ENCODE peak calls at places on chromosome 18, in six cellular contexts. G, F, J, T, U and Q are unnamed samples.

GRCh38 chr18:4605222-4605621 is 150.1 kb upstream of the DLGAP1 start:
- DNase-seq in G (no peak), F (no peak), J (no peak), T (no peak), U (no peak), Q (no peak)

GRCh38 chr18:60182223-60182622 is 190.4 kb downstream of the MC4R start:
- DNase-seq in G (no peak), F (no peak), J (no peak), T (no peak), U (no peak), Q (no peak)

GRCh38 chr18:9916067-9916684 is 2.4 kb downstream of the VAPA start:
- DNase-seq in G (no peak), F (no peak), J (no peak), T (peak), U (no peak), Q (peak)

GRCh38 chr18:78722391-78722790 is 257.2 kb upstream of the SALL3 start:
- DNase-seq in G (no peak), F (peak), J (no peak), T (no peak), U (no peak), Q (no peak)

GRCh38 chr18:61589724-61590065 is 256.5 kb downstream of the CDH20 start:
- DNase-seq in G (no peak), F (no peak), J (no peak), T (peak), U (no peak), Q (peak)

GRCh38 chr18:49839012-49839411 is 25.7 kb upstream of the ACAA2 start:
- DNase-seq in G (no peak), F (no peak), J (no peak), T (peak), U (no peak), Q (peak)

GRCh38 chr18:3867252-3867651 is 417.3 kb downstream of the TGIF1 start:
- DNase-seq in G (no peak), F (no peak), J (no peak), T (no peak), U (no peak), Q (no peak)

GRCh38 chr18:49723648-49724180 is 89.6 kb downstream of the ACAA2 start:
- DNase-seq in G (peak), F (no peak), J (no peak), T (peak), U (no peak), Q (peak)

GRCh38 chr18:8006979-8007378 is 439.9 kb downstream of the PTPRM start:
- DNase-seq in G (no peak), F (no peak), J (no peak), T (no peak), U (no peak), Q (no peak)

GRCh38 chr18:44870631-44871502 is 190.2 kb downstream of the SETBP1 start:
- DNase-seq in G (no peak), F (no peak), J (no peak), T (no peak), U (no peak), Q (no peak)

GRCh38 chr18:56919190-56919589 is 227.7 kb upstream of the BOD1L2 start:
- DNase-seq in G (no peak), F (no peak), J (no peak), T (peak), U (no peak), Q (no peak)

GRCh38 chr18:3611313-3612038 is 161.5 kb downstream of the TGIF1 start:
- DNase-seq in G (no peak), F (no peak), J (no peak), T (no peak), U (no peak), Q (no peak)

GRCh38 chr18:12336887-12337286 is 28.8 kb downstream of the TUBB6 start:
- DNase-seq in G (peak), F (no peak), J (no peak), T (peak), U (no peak), Q (peak)

GRCh38 chr18:6333981-6334380 is 80.7 kb downstream of the L3MBTL4 start:
- DNase-seq in G (no peak), F (no peak), J (no peak), T (no peak), U (no peak), Q (no peak)

GRCh38 chr18:72941001-72941400 is 73.2 kb upstream of the NETO1 start:
- DNase-seq in G (no peak), F (no peak), J (no peak), T (peak), U (no peak), Q (no peak)

GRCh38 chr18:62999392-62999791 is 284.1 kb downstream of the PHLPP1 start:
- DNase-seq in G (peak), F (peak), J (no peak), T (peak), U (no peak), Q (peak)

GRCh38 chr18:30280861-30281470 is 761.6 kb downstream of the DSC3 start:
- DNase-seq in G (peak), F (no peak), J (peak), T (peak), U (no peak), Q (peak)

GRCh38 chr18:69758458-69758857 is 189.2 kb downstream of the CD226 start:
- DNase-seq in G (no peak), F (no peak), J (no peak), T (peak), U (no peak), Q (no peak)

GRCh38 chr18:63197246-63197791 is 122.2 kb downstream of the BCL2 start:
- DNase-seq in G (no peak), F (no peak), J (no peak), T (no peak), U (no peak), Q (no peak)

GRCh38 chr18:70417847-70418246 is 129.0 kb downstream of the SOCS6 start:
- DNase-seq in G (no peak), F (no peak), J (no peak), T (no peak), U (no peak), Q (no peak)

GRCh38 chr18:39732918-39733317 is 2167.3 kb upstream of the CELF4 start:
- DNase-seq in G (no peak), F (no peak), J (no peak), T (no peak), U (no peak), Q (no peak)

GRCh38 chr18:56576826-56577573 is 61.4 kb downstream of the TXNL1 start:
- DNase-seq in G (no peak), F (no peak), J (no peak), T (no peak), U (no peak), Q (no peak)

GRCh38 chr18:984004-984403 is 79.3 kb downstream of the ADCYAP1 start:
- DNase-seq in G (no peak), F (no peak), J (no peak), T (no peak), U (no peak), Q (no peak)

GRCh38 chr18:12593861-12594260 is 64.0 kb downstream of the SPIRE1 start:
- DNase-seq in G (no peak), F (no peak), J (no peak), T (peak), U (no peak), Q (peak)

GRCh38 chr18:37533647-37534565 is 31.7 kb downstream of the CELF4 start:
- DNase-seq in G (no peak), F (no peak), J (no peak), T (no peak), U (no peak), Q (peak)

GRCh38 chr18:73661457-73661856 is 486.2 kb downstream of the FBXO15 start:
- DNase-seq in G (no peak), F (no peak), J (no peak), T (no peak), U (no peak), Q (no peak)

GRCh38 chr18:3625717-3626091 is 175.7 kb downstream of the TGIF1 start:
- DNase-seq in G (no peak), F (no peak), J (no peak), T (peak), U (no peak), Q (no peak)

GRCh38 chr18:79740741-79741700 is 56.7 kb upstream of the KCNG2 start:
- DNase-seq in G (no peak), F (peak), J (no peak), T (no peak), U (no peak), Q (no peak)

GRCh38 chr18:46555213-46555612 is 101.8 kb downstream of the LOXHD1 start:
- DNase-seq in G (no peak), F (no peak), J (peak), T (no peak), U (no peak), Q (no peak)

GRCh38 chr18:46556590-46557206 is 100.3 kb downstream of the LOXHD1 start:
- DNase-seq in G (no peak), F (no peak), J (no peak), T (no peak), U (no peak), Q (no peak)

GRCh38 chr18:46559296-46559695 is 97.7 kb downstream of the LOXHD1 start:
- DNase-seq in G (no peak), F (no peak), J (no peak), T (no peak), U (no peak), Q (no peak)

GRCh38 chr18:46554406-46554805 is 102.6 kb downstream of the LOXHD1 start:
- DNase-seq in G (no peak), F (no peak), J (no peak), T (no peak), U (no peak), Q (no peak)

DNA sequence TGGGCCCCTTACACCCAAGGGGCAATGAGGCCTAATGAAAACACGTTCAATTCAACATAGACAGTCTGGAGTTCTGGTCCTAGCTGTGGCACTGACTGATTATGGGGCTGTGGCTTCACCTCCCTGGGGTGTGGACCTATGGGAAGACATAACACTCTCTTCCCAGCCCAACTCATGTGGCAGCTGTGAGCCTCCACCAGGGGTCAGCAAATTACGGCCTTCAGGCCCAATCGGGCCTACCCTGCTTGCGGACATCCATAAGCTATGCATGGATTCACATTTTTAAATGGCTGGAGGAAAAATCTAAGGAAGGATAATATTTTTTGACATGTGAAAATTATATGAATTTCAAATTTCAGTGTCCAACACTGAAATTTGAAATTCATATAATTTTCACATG is 101.3 kb downstream of the LOXHD1 start:
- DNase-seq in G (peak), F (no peak), J (peak), T (no peak), U (no peak), Q (no peak)
- TF ChIP-seq CTCF in G (no peak), F (no peak), J (peak), T (peak), U (no peak), Q (peak)

DNA sequence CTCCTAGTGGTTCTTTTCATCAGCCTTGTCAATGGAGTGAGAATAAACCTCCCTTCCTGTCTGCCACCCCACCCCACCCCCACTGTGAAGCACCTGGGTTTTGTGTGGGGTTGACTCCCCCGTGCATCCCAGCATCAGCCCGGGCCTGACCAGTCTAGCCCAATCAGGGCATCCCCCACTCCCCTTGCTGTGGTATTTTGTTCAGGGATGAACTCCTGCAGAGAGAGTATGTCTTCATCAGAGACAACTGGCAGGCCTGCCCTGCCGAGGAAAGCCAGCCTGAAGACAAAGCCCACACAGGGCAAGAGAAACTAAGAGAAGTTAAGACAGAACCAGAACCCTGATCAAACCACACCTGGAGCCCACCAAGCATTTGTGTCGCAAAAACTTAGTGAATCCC is 36.7 kb upstream of the RMP24 start:
- DNase-seq in G (no peak), F (no peak), J (no peak), T (no peak), U (no peak), Q (no peak)
- TF ChIP-seq CTCF in G (no peak), F (no peak), J (no peak), T (no peak), U (no peak), Q (no peak)

DNA sequence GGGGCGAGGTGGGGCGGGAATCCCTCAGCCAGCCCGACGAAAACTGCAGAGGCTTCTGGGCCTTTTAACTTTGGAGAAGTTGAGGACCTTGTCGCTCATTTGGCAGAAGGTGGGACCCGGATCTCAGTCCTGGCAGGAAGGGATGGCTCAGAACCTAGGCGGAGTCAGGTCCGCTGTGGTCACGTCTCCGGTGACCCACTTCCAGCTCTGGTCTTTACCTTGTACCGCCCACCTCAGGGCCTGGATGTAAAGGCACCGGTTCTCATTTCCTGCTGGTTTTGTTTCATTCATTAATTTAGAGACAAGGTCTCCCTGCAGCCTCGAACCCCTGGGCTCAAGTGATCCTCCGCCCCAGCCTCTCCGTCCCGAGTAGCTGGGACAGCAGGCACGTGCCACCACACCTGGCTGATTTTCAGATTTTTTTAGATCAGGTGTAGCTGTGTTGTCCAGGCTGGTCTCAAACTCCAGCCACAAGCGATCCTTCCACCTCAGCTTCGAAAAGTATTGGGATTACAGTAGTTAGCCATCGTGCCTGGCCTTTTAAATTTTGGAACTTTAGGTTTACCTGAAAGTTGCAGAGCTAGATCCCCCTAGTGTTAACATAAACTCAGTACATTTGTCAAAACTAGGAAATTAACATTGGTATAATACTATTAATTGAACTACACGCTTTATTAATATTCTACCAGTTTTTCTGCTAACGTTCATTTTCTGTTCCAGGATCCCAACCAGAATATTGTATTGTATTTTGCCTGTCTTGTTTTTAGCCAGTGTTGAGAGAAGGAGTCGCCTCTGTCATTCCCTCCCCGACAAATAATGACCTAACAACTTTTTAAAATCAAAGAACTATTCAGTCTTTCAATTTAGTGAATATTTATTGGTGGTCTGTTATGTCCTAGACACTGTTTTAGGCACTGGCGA is 867 bp downstream of the POLI start:
- DNase-seq in G (peak), F (peak), J (no peak), T (peak), U (no peak), Q (peak)
- TF ChIP-seq CTCF in G (no peak), F (peak), J (peak), T (peak), U (peak), Q (peak)

DNA sequence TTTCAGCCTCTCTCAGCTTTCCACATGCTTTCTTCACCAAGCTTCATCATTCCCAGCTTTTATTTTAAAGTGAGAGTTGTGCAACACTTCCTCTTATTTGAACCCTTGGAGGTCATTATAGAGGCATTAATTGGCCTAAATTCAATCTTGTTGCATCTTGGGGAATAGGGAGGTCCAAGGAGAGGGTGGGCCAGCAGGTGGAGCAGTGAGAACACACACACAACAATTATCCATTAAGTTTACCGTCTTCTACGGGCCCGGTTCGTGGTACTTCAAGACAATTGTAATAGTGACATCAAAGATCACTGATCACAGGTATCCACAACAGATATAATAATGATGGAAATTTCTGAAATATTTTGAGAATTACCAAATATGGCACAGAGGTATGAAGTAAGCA is 457.2 kb upstream of the SMIM21 start:
- DNase-seq in G (no peak), F (no peak), J (no peak), T (no peak), U (no peak), Q (no peak)
- TF ChIP-seq CTCF in G (no peak), F (no peak), J (no peak), T (no peak), U (no peak), Q (no peak)

DNA sequence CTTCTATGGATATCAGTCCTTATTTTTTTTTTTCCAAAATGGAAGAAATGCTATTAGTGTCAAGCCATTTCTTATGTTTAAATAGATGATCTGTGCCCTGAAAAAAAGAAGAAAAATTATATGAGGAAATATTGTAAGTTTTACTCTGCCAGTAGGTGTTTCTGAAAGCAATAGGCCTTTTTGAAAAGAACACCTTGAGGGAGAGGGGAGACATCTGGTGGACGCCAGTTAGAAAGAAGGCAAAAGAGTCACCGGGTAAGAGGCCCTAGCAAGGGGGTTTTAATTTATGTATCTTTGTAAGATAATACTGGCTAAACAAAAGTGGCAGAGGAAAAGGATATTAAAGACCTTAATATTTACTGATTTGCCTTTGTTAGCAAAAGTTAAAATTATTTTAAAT is 56.1 kb downstream of the DYNAP start:
- DNase-seq in G (peak), F (no peak), J (no peak), T (peak), U (no peak), Q (no peak)
- TF ChIP-seq CTCF in G (peak), F (no peak), J (peak), T (peak), U (no peak), Q (peak)

GRCh38 chr18:51656249-51656648 is 458.8 kb upstream of the MEX3C start:
- DNase-seq in G (no peak), F (no peak), J (no peak), T (no peak), U (no peak), Q (no peak)

GRCh38 chr18:51654441-51655326 is 457.2 kb upstream of the MEX3C start:
- DNase-seq in G (no peak), F (no peak), J (no peak), T (no peak), U (no peak), Q (no peak)

GRCh38 chr18:51658436-51658835 is 461.0 kb upstream of the MEX3C start:
- DNase-seq in G (no peak), F (no peak), J (no peak), T (no peak), U (no peak), Q (no peak)

GRCh38 chr18:51653507-51654213 is 456.2 kb upstream of the MEX3C start:
- DNase-seq in G (no peak), F (no peak), J (no peak), T (no peak), U (no peak), Q (no peak)

GRCh38 chr18:51655327-51655698 is 457.8 kb upstream of the MEX3C start:
- DNase-seq in G (no peak), F (no peak), J (no peak), T (no peak), U (no peak), Q (no peak)
- TF ChIP-seq CTCF in G (no peak), F (no peak), J (no peak), T (no peak), U (no peak), Q (no peak)

GRCh38 chr18:52340466-52341378 is 725 bp downstream of the DCC start:
- DNase-seq in G (no peak), F (no peak), J (no peak), T (no peak), U (no peak), Q (no peak)

GRCh38 chr18:52341617-52342381 is 1.8 kb downstream of the DCC start:
- DNase-seq in G (no peak), F (no peak), J (peak), T (no peak), U (no peak), Q (no peak)

GRCh38 chr18:52343731-52344340 is 3.8 kb downstream of the DCC start:
- DNase-seq in G (no peak), F (no peak), J (no peak), T (no peak), U (no peak), Q (no peak)

GRCh38 chr18:52345428-52345827 is 5.4 kb downstream of the DCC start:
- DNase-seq in G (no peak), F (no peak), J (no peak), T (no peak), U (no peak), Q (no peak)

GRCh38 chr18:52343138-52343537 is 3.1 kb downstream of the DCC start:
- DNase-seq in G (no peak), F (no peak), J (no peak), T (no peak), U (no peak), Q (no peak)
- TF ChIP-seq CTCF in G (no peak), F (no peak), J (peak), T (no peak), U (no peak), Q (no peak)

GRCh38 chr18:76252880-76253279 is 242.2 kb downstream of the ZNF516 start:
- DNase-seq in G (no peak), F (no peak), J (no peak), T (peak), U (no peak), Q (no peak)
- TF ChIP-seq CTCF in G (no peak), F (no peak), J (peak), T (no peak), U (no peak), Q (peak)

DNA sequence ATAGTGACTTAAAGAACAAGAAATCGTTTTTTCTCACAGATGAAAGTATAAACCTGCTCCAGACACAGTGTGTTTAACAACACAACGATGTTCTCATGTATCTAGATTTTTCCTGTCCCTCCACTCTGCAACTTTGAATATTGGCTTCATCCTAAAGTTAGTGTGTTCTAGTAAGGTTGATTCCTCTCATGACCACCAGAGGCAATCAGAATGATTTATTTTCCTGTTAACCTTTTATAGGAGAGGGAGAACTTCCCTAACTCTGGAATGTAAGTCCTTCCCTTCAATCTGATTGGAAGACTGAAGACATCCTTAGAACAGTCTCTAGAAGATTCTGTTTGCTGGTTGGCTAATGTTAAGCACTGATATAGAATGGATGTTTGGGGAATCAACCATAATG is 41.0 kb upstream of the TAF4B start:
- DNase-seq in G (no peak), F (no peak), J (no peak), T (no peak), U (no peak), Q (no peak)
- TF ChIP-seq CTCF in G (no peak), F (no peak), J (peak), T (no peak), U (no peak), Q (peak)